ENCODE peak calls at places on chromosomes 7 and 10, in five cellular contexts. W is brain microvascular endothelial cell, J is ascending aorta, U is cardiac muscle cell, V is SK-N-MC. K is an unnamed sample.

GRCh38 chr7:131562941-131563340 is 6.5 kb upstream of the PODXL start:
- DNase-seq in W (peak; percentile 32), V (no peak), U (no peak), J (no peak), K (no peak)

GRCh38 chr10:60299961-60300883 is 89.5 kb downstream of the ANK3 start:
- DNase-seq in V (no peak), U (peak; percentile 81), J (no peak), W (peak; percentile 98), K (no peak)

GRCh38 chr10:94172332-94172731 is 178.6 kb downstream of the PLCE1 start:
- DNase-seq in U (no peak), W (no peak), J (no peak), V (no peak), K (no peak)

GRCh38 chr10:129096340-129096984 is 370.6 kb upstream of the MGMT start:
- DNase-seq in W (peak; percentile 93), V (peak; percentile 47), J (peak; percentile 79), U (no peak), K (peak; percentile 60)

GRCh38 chr7:158252837-158253669 is 334.6 kb downstream of the PTPRN2 start:
- DNase-seq in V (no peak), J (peak; percentile 34), U (no peak), W (no peak), K (no peak)

GRCh38 chr10:32418572-32418971 is 27.4 kb upstream of the CCDC7 start:
- DNase-seq in W (no peak), J (no peak), V (no peak), U (no peak), K (no peak)

GRCh38 chr10:79340646-79341244 is 6.5 kb upstream of the PPIF start:
- DNase-seq in W (no peak), J (no peak), V (no peak), U (no peak), K (no peak)

GRCh38 chr7:32611201-32611691 is 116.0 kb downstream of the AVL9 start:
- DNase-seq in W (no peak), U (no peak), V (no peak), J (no peak), K (no peak)

GRCh38 chr7:139651308-139651707 is 126.5 kb downstream of the HIPK2 start:
- DNase-seq in U (peak; percentile 44), J (no peak), W (no peak), V (no peak), K (no peak)

GRCh38 chr10:70662362-70663220 is 9.7 kb upstream of the ADAMTS14 start:
- DNase-seq in V (no peak), W (no peak), J (peak; percentile 2), U (no peak), K (peak; percentile 30)

GRCh38 chr10:101566333-101567164 is 21.5 kb downstream of the POLL start:
- DNase-seq in V (no peak), W (no peak), U (peak; percentile 59), J (peak; percentile 60), K (no peak)

GRCh38 chr7:77458786-77459185 is 42.6 kb upstream of the GSAP start:
- DNase-seq in V (no peak), J (no peak), U (no peak), W (no peak), K (no peak)

GRCh38 chr10:27607591-27607990 is 103.5 kb downstream of the RAB18 start:
- DNase-seq in V (no peak), U (no peak), J (no peak), W (no peak), K (no peak)

GRCh38 chr7:26995664-26996063 is 100.1 kb downstream of the HOXA1 start:
- DNase-seq in V (no peak), U (no peak), W (no peak), J (no peak), K (no peak)

GRCh38 chr7:151442776-151443496 is 3.0 kb upstream of the CRYGN start:
- DNase-seq in V (no peak), W (no peak), U (no peak), J (no peak), K (no peak)

GRCh38 chr10:132554991-132555647 is 17.5 kb downstream of the INPP5A start:
- DNase-seq in J (no peak), V (no peak), W (no peak), U (no peak), K (no peak)

GRCh38 chr10:17910144-17910789 is 41.5 kb upstream of the SLC39A12 start:
- DNase-seq in V (no peak), J (peak; percentile 67), W (peak; percentile 47), U (peak; percentile 73), K (no peak)

GRCh38 chr7:100563809-100564400 is 9.8 kb downstream of the SAP25 start:
- DNase-seq in J (peak; percentile 89), W (peak; percentile 67), V (peak; percentile 26), U (peak; percentile 81), K (peak; percentile 83)

GRCh38 chr10:45241865-45242518 is 73.4 kb downstream of the OR13A1 start:
- DNase-seq in J (no peak), W (no peak), V (no peak), U (no peak), K (no peak)

GRCh38 chr7:37960483-37960882 is 40.0 kb downstream of the EPDR1 start:
- DNase-seq in J (no peak), W (no peak), V (no peak), U (no peak), K (no peak)

GRCh38 chr10:35614312-35614711 is 9.2 kb downstream of the GJD4 start:
- DNase-seq in V (no peak), U (no peak), J (no peak), W (no peak), K (no peak)

GRCh38 chr10:67088035-67088434 is 162.2 kb downstream of the LRRTM3 start:
- DNase-seq in J (no peak), W (no peak), V (peak; percentile 16), U (peak; percentile 39), K (no peak)

GRCh38 chr7:133310232-133310852 is 57.5 kb downstream of the EXOC4 start:
- DNase-seq in W (peak; percentile 69), V (no peak), J (no peak), U (peak; percentile 8), K (no peak)

GRCh38 chr10:122657255-122657654 is 42.4 kb downstream of the C10orf120 start:
- DNase-seq in V (no peak), U (no peak), W (no peak), J (no peak), K (no peak)

GRCh38 chr10:122657734-122658133 is 41.9 kb downstream of the C10orf120 start:
- DNase-seq in V (no peak), U (no peak), W (no peak), J (no peak), K (no peak)

GRCh38 chr10:122656741-122657140 is 42.9 kb downstream of the C10orf120 start:
- DNase-seq in W (no peak), V (no peak), J (no peak), U (no peak), K (no peak)

GRCh38 chr10:122655524-122656307 is 43.9 kb downstream of the C10orf120 start:
- DNase-seq in W (no peak), J (no peak), V (no peak), U (no peak), K (no peak)

GRCh38 chr10:122656308-122656705 is 43.3 kb downstream of the C10orf120 start:
- DNase-seq in V (no peak), U (no peak), J (no peak), W (no peak), K (no peak)
- H3K27ac ChIP-seq in V (no peak overlapping the region), U (no peak overlapping the region), J (no peak overlapping the region), W (no peak overlapping the region), K (no peak overlapping the region)

GRCh38 chr7:3561908-3562307 is 260.9 kb downstream of the SDK1 start:
- DNase-seq in V (no peak), J (no peak), U (no peak), W (no peak), K (no peak)

GRCh38 chr7:3559178-3559765 is 258.2 kb downstream of the SDK1 start:
- DNase-seq in U (no peak), W (peak; percentile 85), V (peak; percentile 76), J (no peak), K (no peak)

GRCh38 chr7:3564231-3564630 is 263.2 kb downstream of the SDK1 start:
- DNase-seq in V (no peak), J (no peak), U (no peak), W (no peak), K (no peak)

GRCh38 chr7:3558410-3558809 is 257.4 kb downstream of the SDK1 start:
- DNase-seq in V (no peak), W (no peak), U (no peak), J (no peak), K (no peak)

GRCh38 chr7:3560495-3560894 is 259.4 kb downstream of the SDK1 start:
- DNase-seq in W (no peak), V (no peak), U (no peak), J (no peak), K (no peak)
- H3K4me3 ChIP-seq in W (no peak overlapping the region), V (no peak overlapping the region), U (no peak overlapping the region), J (no peak overlapping the region), K (no peak overlapping the region)

GRCh38 chr10:119119400-119119799 is 15.5 kb downstream of the DENND10 start:
- DNase-seq in U (no peak), J (no peak), V (no peak), W (no peak), K (no peak)
- H3K27ac ChIP-seq in U (no peak overlapping the region), J (no peak overlapping the region), V (no peak overlapping the region), W (no peak overlapping the region), K (no peak overlapping the region)

GRCh38 chr10:43401627-43402026 is 7.4 kb downstream of the HNRNPF start:
- DNase-seq in W (no peak), J (peak; percentile 16), U (no peak), V (no peak), K (no peak)

GRCh38 chr10:43399911-43400310 is 9.1 kb downstream of the HNRNPF start:
- DNase-seq in U (no peak), W (no peak), J (no peak), V (no peak), K (no peak)

GRCh38 chr10:43396928-43397624 is 11.9 kb downstream of the HNRNPF start:
- DNase-seq in W (peak; percentile 45), U (peak; percentile 93), J (peak; percentile 94), V (no peak), K (peak; percentile 80)

GRCh38 chr10:43396061-43396927 is 12.7 kb downstream of the HNRNPF start:
- DNase-seq in W (peak; percentile 51), J (peak; percentile 87), U (peak; percentile 88), V (no peak), K (peak; percentile 59)

GRCh38 chr10:43398939-43399871 is 9.8 kb downstream of the HNRNPF start:
- DNase-seq in J (peak; percentile 34), V (no peak), W (peak; percentile 52), U (no peak), K (no peak)
- H3K4me3 ChIP-seq in J (no peak overlapping the region), V (no peak overlapping the region), W (no peak overlapping the region), U (no peak overlapping the region), K (no peak overlapping the region)